ENCODE peak calls at places on chromosome 20, in seven cellular contexts. J is K562, Z is HepG2, T is H1, L is GM12892, F is SK-N-SH, B is GM12878. H is an unnamed sample.

GRCh38 chr20:14845199-14846160 is 508.1 kb upstream of the FLRT3 start:
- DNase-seq in Z (no peak), J (no peak), T (no peak), L (no peak), F (no peak), B (no peak), H (no peak)

GRCh38 chr20:38724603-38725457 is 544 bp downstream of the SLC32A1 start:
- DNase-seq in J (no peak), F (peak), L (peak), B (no peak), Z (no peak), T (no peak), H (peak)

GRCh38 chr20:36835025-36835424 is 40.9 kb upstream of the TLDC2 start:
- DNase-seq in F (no peak), L (no peak), Z (no peak), B (no peak), J (no peak), T (no peak), H (no peak)

GRCh38 chr20:57618766-57619052 is 1.5 kb downstream of the ZBP1 start:
- DNase-seq in L (no peak), B (no peak), Z (no peak), F (no peak), T (no peak), J (no peak), H (no peak)

GRCh38 chr20:37327748-37328147 is 18.2 kb upstream of the SRC start:
- DNase-seq in T (no peak), J (no peak), L (no peak), F (no peak), Z (no peak), B (no peak), H (no peak)

GRCh38 chr20:8722277-8722928 is 346.5 kb upstream of the PLCB4 start:
- DNase-seq in T (no peak), L (no peak), F (peak), B (peak), Z (peak), J (peak), H (no peak)

GRCh38 chr20:7585126-7585679 is 355.1 kb downstream of the HAO1 start:
- DNase-seq in J (no peak), F (no peak), B (no peak), T (no peak), Z (peak), L (no peak), H (no peak)

GRCh38 chr20:60813066-60813465 is 439.0 kb upstream of the CDH4 start:
- DNase-seq in T (no peak), F (no peak), L (no peak), B (no peak), J (no peak), Z (no peak), H (no peak)

GRCh38 chr20:24953621-24954133 is 4.6 kb downstream of the CST7 start:
- DNase-seq in B (no peak), Z (no peak), J (no peak), L (no peak), T (no peak), F (no peak), H (no peak)

GRCh38 chr20:38214871-38215788 is 45.4 kb downstream of the KIAA1755 start:
- DNase-seq in Z (no peak), F (no peak), T (no peak), L (no peak), B (no peak), J (no peak), H (no peak)

GRCh38 chr20:21529863-21530262 is 16.0 kb upstream of the NKX2-2 start:
- DNase-seq in L (no peak), T (no peak), B (no peak), J (no peak), F (no peak), Z (peak), H (no peak)

GRCh38 chr20:21183722-21184121 is 57.8 kb downstream of the KIZ start:
- DNase-seq in J (no peak), L (no peak), Z (no peak), B (no peak), F (no peak), T (no peak), H (no peak)

GRCh38 chr20:19995220-19995863 is 21.8 kb upstream of the NAA20 start:
- DNase-seq in B (no peak), L (no peak), F (peak), T (no peak), Z (peak), J (peak), H (no peak)

GRCh38 chr20:61295726-61296628 is 43.9 kb downstream of the CDH4 start:
- DNase-seq in L (no peak), T (no peak), F (peak), Z (no peak), B (no peak), J (no peak), H (no peak)

GRCh38 chr20:60316759-60317158 is 358.5 kb downstream of the CDH26 start:
- DNase-seq in Z (no peak), F (no peak), L (no peak), J (no peak), B (no peak), T (no peak), H (no peak)

GRCh38 chr20:51500936-51501335 is 41.6 kb downstream of the NFATC2 start:
- DNase-seq in Z (no peak), B (no peak), F (no peak), L (no peak), T (no peak), J (no peak), H (no peak)

GRCh38 chr20:41424546-41424945 is 57.9 kb upstream of the EMILIN3 start:
- DNase-seq in T (no peak), J (no peak), Z (no peak), B (no peak), L (no peak), F (no peak), H (no peak)

GRCh38 chr20:25310268-25310920 is 62.5 kb downstream of the PYGB start:
- DNase-seq in J (peak), T (no peak), B (peak), Z (peak), L (no peak), F (peak), H (peak)

GRCh38 chr20:8969062-8969694 is 99.7 kb upstream of the PLCB4 start:
- DNase-seq in L (no peak), Z (no peak), F (no peak), B (no peak), J (no peak), T (no peak), H (no peak)

DNA sequence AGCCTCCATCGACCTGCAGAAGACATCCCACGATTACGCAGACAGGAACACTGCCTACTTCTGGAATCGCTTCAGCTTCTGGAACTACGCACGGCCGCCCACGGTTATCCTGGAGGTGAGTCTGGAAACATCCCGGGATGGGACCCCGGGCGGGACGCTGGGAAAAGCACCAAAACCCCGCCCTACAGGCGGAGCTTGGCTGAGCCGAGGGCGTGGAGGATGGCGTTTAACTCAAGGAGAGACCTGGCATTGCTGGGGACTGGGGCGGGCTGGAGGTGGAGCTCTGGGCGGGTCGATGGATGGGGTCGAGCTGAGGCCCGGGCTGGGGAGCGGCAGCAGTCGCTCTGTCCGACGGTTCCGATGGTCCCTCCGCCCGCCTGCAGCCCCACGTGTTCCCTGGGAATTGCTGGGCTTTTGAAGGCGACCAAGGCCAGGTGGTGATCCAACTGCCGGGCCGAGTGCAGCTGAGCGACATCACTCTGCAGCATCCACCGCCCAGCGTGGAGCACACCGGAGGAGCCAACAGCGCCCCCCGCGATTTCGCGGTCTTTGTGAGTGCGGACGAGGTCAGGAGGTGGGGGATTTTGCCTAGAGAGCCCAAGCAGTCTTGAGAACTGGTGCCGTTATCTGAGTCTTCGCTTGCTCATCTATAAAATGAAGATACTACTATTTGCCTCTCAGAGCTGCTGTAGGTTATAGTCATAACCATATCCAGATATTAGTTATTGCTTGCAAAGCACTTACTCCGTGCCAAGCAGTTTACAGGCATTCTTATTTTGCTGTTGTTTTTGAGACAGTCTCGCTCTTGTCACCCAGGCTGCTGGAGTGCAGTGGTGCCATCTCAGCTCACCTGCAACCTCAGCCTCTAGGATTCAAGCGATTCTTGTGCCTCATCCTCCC is 3.8 kb downstream of the SPAG4 start:
- DNase-seq in F (peak), L (peak), B (peak), Z (peak), J (peak), T (peak), H (peak)
- TF ChIP-seq POLR2AphosphoS5 in F (peak), L (no peak), B (peak), Z (peak), J (no peak), T (peak), H (no peak)

DNA sequence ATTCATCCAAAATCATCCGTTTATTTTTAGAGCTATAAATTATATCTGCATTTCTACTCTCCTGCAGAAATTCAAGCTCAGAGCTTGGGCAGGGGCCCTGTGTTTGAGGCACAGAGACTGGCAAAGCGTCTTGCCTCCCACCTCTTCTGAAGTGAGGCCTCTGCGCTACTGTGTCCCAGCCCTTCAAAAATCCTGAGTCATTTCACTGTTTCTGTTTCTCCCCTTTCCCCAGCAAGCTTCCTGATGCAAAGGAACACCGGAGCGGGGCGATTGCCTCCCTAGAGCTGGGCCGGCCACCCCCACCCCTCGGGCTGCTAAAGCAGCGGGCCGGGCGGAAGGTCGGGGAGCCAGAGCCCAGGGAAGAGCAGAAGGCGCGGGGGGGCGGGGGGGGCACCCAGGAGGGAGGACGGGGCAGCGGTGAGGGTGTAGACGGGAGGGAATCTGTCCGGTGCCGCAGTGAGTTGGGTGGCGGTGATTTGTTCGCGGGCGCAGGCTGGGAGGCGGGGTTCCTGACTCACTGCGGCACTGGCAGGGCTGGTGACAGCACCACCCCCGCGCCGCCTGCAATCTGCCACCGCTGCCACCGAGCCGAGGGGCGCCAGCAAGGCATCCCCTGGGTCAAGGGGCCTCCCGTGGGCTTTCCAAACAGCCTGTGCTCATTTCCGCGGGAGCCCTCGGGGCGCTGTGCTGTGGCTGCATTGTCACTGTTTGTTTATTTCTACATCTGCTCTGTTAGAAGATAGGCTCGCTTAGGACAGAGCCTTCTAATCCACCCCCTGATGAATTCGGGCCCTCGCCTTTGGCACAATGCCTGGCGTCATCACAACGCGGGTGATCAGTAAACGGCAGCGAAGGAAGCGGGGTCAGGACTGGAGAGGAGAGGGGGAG is 46.5 kb upstream of the SNAP25 start:
- DNase-seq in T (no peak), L (no peak), F (peak), Z (no peak), B (no peak), J (no peak), H (no peak)
- TF ChIP-seq TAF1 in T (no peak), L (no peak), F (no peak), Z (no peak), B (no peak), J (no peak), H (no peak)

GRCh38 chr20:32443386-32443974 is 85.3 kb downstream of the ASXL1 start:
- DNase-seq in T (no peak), J (peak), Z (no peak), B (no peak), L (no peak), F (no peak), H (no peak)
- TF ChIP-seq POLR2AphosphoS5 in T (no peak), J (no peak), Z (peak), B (no peak), L (no peak), F (no peak), H (no peak)

GRCh38 chr20:50163570-50164317 is 10.2 kb upstream of the PEDS1 start:
- DNase-seq in L (no peak), J (peak), T (no peak), F (no peak), B (no peak), Z (peak), H (no peak)
- TF ChIP-seq TAF1 in L (no peak), J (no peak), T (no peak), F (no peak), B (no peak), Z (no peak), H (no peak)

GRCh38 chr20:34512955-34513419 is 3.2 kb upstream of the DYNLRB1 start:
- DNase-seq in T (no peak), B (no peak), J (no peak), Z (no peak), F (no peak), L (no peak), H (no peak)

GRCh38 chr20:34516874-34517542 is 786 bp downstream of the DYNLRB1 start:
- DNase-seq in T (no peak), B (no peak), F (peak), L (no peak), Z (no peak), J (peak), H (peak)

GRCh38 chr20:34514897-34515483 is 1.2 kb upstream of the DYNLRB1 start:
- DNase-seq in F (no peak), T (no peak), B (no peak), J (no peak), L (no peak), Z (no peak), H (no peak)

GRCh38 chr20:34515484-34516037 is 661 bp upstream of the DYNLRB1 start:
- DNase-seq in T (peak), J (peak), B (peak), Z (peak), F (peak), L (peak), H (peak)

GRCh38 chr20:34516038-34516873 is at the start of gene DYNLRB1:
- DNase-seq in L (peak), Z (peak), T (peak), J (peak), F (peak), B (peak), H (peak)
- TF ChIP-seq POLR2AphosphoS5 in L (peak), Z (peak), T (peak), J (peak), F (peak), B (no peak), H (peak)

DNA sequence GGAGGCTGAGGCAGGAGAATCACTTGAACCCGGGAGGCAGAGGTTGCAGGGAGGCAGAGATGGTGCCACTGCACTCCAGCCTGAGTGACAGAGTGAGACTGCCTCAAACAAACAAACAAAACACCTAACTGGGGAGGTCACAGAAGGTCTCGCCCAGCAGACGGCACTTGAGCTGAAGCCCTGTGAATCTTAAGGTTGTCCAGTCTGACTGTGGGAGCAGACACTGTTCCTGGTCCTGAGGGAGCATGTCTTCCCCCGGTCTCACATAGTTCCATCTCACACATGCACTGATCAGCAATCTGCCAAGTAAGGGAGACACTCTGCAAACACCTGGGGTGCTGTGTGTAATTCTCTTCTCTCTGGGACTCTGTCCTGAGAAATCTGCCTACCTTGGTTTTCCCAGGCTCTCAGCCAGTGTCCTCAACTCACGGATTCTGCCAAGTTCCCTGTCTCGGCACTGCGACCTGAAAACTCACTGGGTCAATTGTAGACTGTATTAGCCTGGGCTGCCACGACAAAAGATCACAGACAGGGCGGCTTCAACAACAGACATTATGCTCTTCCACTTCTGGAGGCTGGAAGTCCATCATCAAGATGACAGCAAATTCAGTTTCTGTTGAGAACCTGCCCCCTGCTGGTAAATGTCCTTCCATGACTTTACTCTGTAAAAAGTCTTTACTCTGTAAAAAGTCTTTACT is 94.3 kb downstream of the JPH2 start:
- DNase-seq in L (no peak), Z (peak), J (peak), T (no peak), B (no peak), F (peak), H (no peak)
- TF ChIP-seq TAF1 in L (no peak), Z (no peak), J (no peak), T (no peak), B (no peak), F (no peak), H (no peak)

GRCh38 chr20:63567382-63568169 is 6.5 kb downstream of the HELZ2 start:
- DNase-seq in B (peak), Z (no peak), F (no peak), L (peak), T (no peak), J (no peak), H (peak)
- TF ChIP-seq POLR2AphosphoS5 in B (peak), Z (no peak), F (no peak), L (no peak), T (no peak), J (no peak), H (no peak)

DNA sequence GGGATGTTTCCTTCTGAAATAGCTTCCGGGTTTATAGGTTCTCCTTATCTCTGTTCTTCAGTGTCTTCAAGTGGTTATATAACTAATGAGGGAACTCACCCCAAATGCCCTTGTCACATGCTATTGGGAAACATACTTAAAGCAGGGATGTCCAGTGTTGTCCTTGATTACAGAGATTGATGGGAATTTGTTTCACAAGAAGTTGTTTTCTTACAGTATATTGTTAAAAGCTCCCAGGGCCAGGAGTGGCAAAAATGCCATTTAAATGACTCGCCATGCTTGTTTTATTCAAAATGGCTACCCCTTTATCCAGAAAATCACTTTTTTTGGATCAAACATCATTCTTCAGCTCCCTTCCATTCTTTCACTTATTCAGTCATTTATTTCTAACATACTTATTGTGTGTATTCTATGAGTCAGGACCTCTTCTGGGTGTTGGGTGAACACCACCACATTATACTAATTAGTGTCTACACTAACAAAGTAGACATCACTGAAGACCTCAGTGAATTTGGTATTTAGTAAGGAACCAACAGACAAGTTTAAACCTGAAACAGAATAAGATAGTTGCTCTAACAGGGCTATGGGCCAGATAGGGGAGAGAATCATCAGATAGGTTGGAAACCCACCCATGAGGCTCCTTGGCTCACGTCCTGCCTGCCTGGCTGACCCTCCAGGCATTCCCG is 791.1 kb downstream of the MAFB start:
- DNase-seq in B (no peak), L (no peak), Z (no peak), J (no peak), T (no peak), F (no peak), H (no peak)
- TF ChIP-seq TAF1 in B (no peak), L (no peak), Z (no peak), J (no peak), T (no peak), F (no peak), H (no peak)

DNA sequence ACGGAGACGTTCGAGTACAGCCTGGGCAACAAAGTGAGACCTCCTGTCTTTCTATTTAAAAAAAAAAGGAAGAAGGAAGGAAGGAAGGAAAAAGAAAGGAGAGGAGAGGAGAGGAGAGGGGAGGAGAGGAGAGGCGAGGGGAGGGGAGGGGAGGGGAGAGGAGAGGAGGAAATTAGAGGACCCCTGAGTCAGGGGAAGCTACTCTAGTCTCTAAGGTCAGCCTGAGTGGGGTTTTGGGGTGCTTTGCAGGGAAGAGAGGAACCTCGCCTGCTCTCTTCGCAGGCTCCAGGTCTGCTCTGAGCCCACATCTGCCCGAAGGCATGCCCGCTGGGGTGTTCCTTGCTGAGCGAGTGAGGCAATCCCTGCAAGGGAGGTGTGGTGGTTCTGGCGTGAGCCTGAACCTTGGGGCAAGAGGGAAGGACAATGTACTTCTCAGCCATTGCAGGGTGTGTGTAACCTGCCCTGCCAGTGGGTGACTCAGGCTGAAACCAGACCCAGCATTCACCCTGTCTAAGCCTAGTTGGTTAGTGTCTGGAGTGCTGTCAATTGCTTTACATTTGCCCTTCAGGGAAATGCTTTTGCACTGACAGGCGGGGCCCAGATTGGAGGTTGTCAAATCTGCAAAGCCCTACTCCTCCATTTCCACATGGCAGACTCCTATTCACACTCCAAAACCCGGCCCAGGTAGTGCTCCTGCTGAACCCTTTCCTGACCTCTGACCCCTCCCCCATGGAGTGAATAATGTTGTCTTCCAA is 15.3 kb upstream of the MMP9 start:
- DNase-seq in F (peak), T (no peak), L (no peak), J (no peak), B (no peak), Z (peak), H (no peak)
- TF ChIP-seq POLR2AphosphoS5 in F (no peak), T (no peak), L (no peak), J (no peak), B (no peak), Z (no peak), H (no peak)